ENCODE peak calls at places on chromosomes 7 and 10, in ten cellular contexts. N, E, Y, X, V, I, S, O, P and D are unnamed samples.

GRCh38 chr7:120857558-120858298 is at the start of gene TSPAN12:
- DNase-seq in N (no peak), E (no peak), Y (peak), X (peak), V (no peak), I (peak), S (peak), O (peak), P (peak), D (no peak)

GRCh38 chr7:51237727-51238126 is 78.9 kb downstream of the COBL start:
- DNase-seq in N (no peak), E (no peak), Y (no peak), X (no peak), V (no peak), I (no peak), S (no peak), O (no peak), P (no peak), D (no peak)

GRCh38 chr10:100346351-100346764 is 675 bp upstream of the SCD start:
- DNase-seq in N (peak), E (no peak), Y (peak), X (peak), V (peak), I (no peak), S (peak), O (peak), P (peak), D (peak)

GRCh38 chr10:43818687-43819086 is 170.0 kb upstream of the ZNF32 start:
- DNase-seq in N (no peak), E (no peak), Y (no peak), X (no peak), V (no peak), I (no peak), S (no peak), O (no peak), P (no peak), D (no peak)

GRCh38 chr7:46291064-46291463 is 370.0 kb upstream of the IGFBP3 start:
- DNase-seq in N (no peak), E (no peak), Y (peak), X (no peak), V (peak), I (peak), S (peak), O (no peak), P (no peak), D (no peak)

GRCh38 chr10:676178-676577 is 13.3 kb downstream of the DIP2C start:
- DNase-seq in N (no peak), E (no peak), Y (no peak), X (no peak), V (no peak), I (no peak), S (no peak), O (no peak), P (no peak), D (no peak)

GRCh38 chr7:110861163-110861562 is 229.8 kb upstream of the LRRN3 start:
- DNase-seq in N (no peak), E (no peak), Y (no peak), X (no peak), V (no peak), I (no peak), S (peak), O (no peak), P (no peak), D (no peak)

GRCh38 chr7:131096267-131096927 is 231.3 kb upstream of the MKLN1 start:
- DNase-seq in N (no peak), E (no peak), Y (no peak), X (no peak), V (no peak), I (no peak), S (no peak), O (no peak), P (no peak), D (no peak)

GRCh38 chr7:108455524-108455832 is 758 bp downstream of the NRCAM start:
- DNase-seq in N (no peak), E (no peak), Y (no peak), X (peak), V (no peak), I (no peak), S (peak), O (no peak), P (no peak), D (no peak)

GRCh38 chr7:117659453-117660086 is 179.7 kb downstream of the CFTR start:
- DNase-seq in N (no peak), E (no peak), Y (no peak), X (no peak), V (no peak), I (no peak), S (no peak), O (no peak), P (no peak), D (no peak)

GRCh38 chr7:154425326-154425725 is 373.1 kb downstream of the DPP6 start:
- DNase-seq in N (no peak), E (no peak), Y (no peak), X (no peak), V (no peak), I (no peak), S (no peak), O (no peak), P (no peak), D (no peak)

GRCh38 chr10:110399163-110400094 is 94.7 kb upstream of the SMNDC1 start:
- DNase-seq in N (no peak), E (peak), Y (peak), X (peak), V (peak), I (peak), S (peak), O (no peak), P (no peak), D (peak)

GRCh38 chr7:133691727-133692450 is 435.3 kb upstream of the LRGUK start:
- DNase-seq in N (no peak), E (no peak), Y (no peak), X (no peak), V (peak), I (no peak), S (peak), O (no peak), P (no peak), D (no peak)

GRCh38 chr7:102431617-102432298 is 1.6 kb upstream of the ORAI2 start:
- DNase-seq in N (no peak), E (no peak), Y (peak), X (peak), V (no peak), I (no peak), S (no peak), O (peak), P (no peak), D (no peak)

GRCh38 chr7:101757879-101758278 is 59.5 kb upstream of the CUX1 start:
- DNase-seq in N (no peak), E (no peak), Y (no peak), X (no peak), V (no peak), I (no peak), S (no peak), O (no peak), P (no peak), D (no peak)

GRCh38 chr7:100051611-100052010 is 2.0 kb downstream of the ZSCAN21 start:
- DNase-seq in N (no peak), E (no peak), Y (no peak), X (no peak), V (no peak), I (no peak), S (no peak), O (no peak), P (no peak), D (no peak)

GRCh38 chr7:142482899-142483658 is 225.2 kb upstream of the PRSS58 start:
- DNase-seq in N (peak), E (no peak), Y (peak), X (peak), V (no peak), I (no peak), S (peak), O (peak), P (no peak), D (no peak)

GRCh38 chr10:52280051-52280450 is 34.0 kb upstream of the DKK1 start:
- DNase-seq in N (no peak), E (no peak), Y (no peak), X (no peak), V (no peak), I (no peak), S (no peak), O (no peak), P (no peak), D (no peak)

GRCh38 chr10:73110345-73110849 is at the start of gene NUDT13:
- DNase-seq in N (peak), E (no peak), Y (peak), X (peak), V (no peak), I (peak), S (peak), O (no peak), P (peak), D (no peak)

GRCh38 chr7:37488163-37488759 is 39.6 kb upstream of the ELMO1 start:
- DNase-seq in N (no peak), E (no peak), Y (peak), X (no peak), V (no peak), I (no peak), S (peak), O (no peak), P (no peak), D (no peak)

GRCh38 chr7:98559958-98560357 is 57.1 kb upstream of the NPTX2 start:
- DNase-seq in N (no peak), E (no peak), Y (no peak), X (no peak), V (no peak), I (no peak), S (no peak), O (no peak), P (no peak), D (no peak)

GRCh38 chr7:120819861-120820260 is 38.1 kb downstream of the TSPAN12 start:
- DNase-seq in N (no peak), E (no peak), Y (no peak), X (no peak), V (no peak), I (no peak), S (no peak), O (no peak), P (no peak), D (no peak)